ENCODE peak calls at places on chromosomes 11 and 22, in seven cellular contexts. One of them, this sample, is unnamed.

GRCh38 chr22:41963453-41964105 is 5.7 kb upstream of the SEPTIN3 start:
- DNase-seq in vagina: no peak
- DNase-seq in HCT116: no peak
- DNase-seq in K562: no peak
- DNase-seq in spleen: no peak
- DNase-seq in transverse colon: no peak
- DNase-seq in prostate gland: no peak
- DNase-seq in this sample: no peak

GRCh38 chr22:35616043-35616442 is 1.1 kb downstream of the MB start:
- DNase-seq in vagina: no peak
- DNase-seq in HCT116: no peak
- DNase-seq in K562: no peak
- DNase-seq in spleen: no peak
- DNase-seq in transverse colon: no peak
- DNase-seq in prostate gland: no peak
- DNase-seq in this sample: no peak

GRCh38 chr11:10366568-10367331 is 61.9 kb downstream of the ADM start:
- DNase-seq in vagina: peak
- DNase-seq in HCT116: peak
- DNase-seq in K562: peak
- DNase-seq in spleen: peak
- DNase-seq in transverse colon: peak
- DNase-seq in prostate gland: peak
- DNase-seq in this sample: peak

GRCh38 chr11:104997288-104997687 is 25.7 kb downstream of the CASP5 start:
- DNase-seq in vagina: no peak
- DNase-seq in HCT116: no peak
- DNase-seq in K562: no peak
- DNase-seq in spleen: no peak
- DNase-seq in transverse colon: no peak
- DNase-seq in prostate gland: no peak
- DNase-seq in this sample: peak

GRCh38 chr11:64372802-64373597 is 14.0 kb downstream of the RPS6KA4 start:
- DNase-seq in vagina: no peak
- DNase-seq in HCT116: peak
- DNase-seq in K562: peak
- DNase-seq in spleen: no peak
- DNase-seq in transverse colon: no peak
- DNase-seq in prostate gland: no peak
- DNase-seq in this sample: no peak

GRCh38 chr11:133724116-133724515 is 121.2 kb downstream of the SPATA19 start:
- DNase-seq in vagina: no peak
- DNase-seq in HCT116: no peak
- DNase-seq in K562: no peak
- DNase-seq in spleen: no peak
- DNase-seq in transverse colon: no peak
- DNase-seq in prostate gland: no peak
- DNase-seq in this sample: no peak

GRCh38 chr22:19620742-19621371 is 93.4 kb upstream of the SEPTIN5 start:
- DNase-seq in vagina: peak
- DNase-seq in HCT116: no peak
- DNase-seq in K562: no peak
- DNase-seq in spleen: no peak
- DNase-seq in transverse colon: no peak
- DNase-seq in prostate gland: no peak
- DNase-seq in this sample: peak

GRCh38 chr11:83508804-83509203 is 222.6 kb upstream of the CCDC90B start:
- DNase-seq in vagina: no peak
- DNase-seq in HCT116: no peak
- DNase-seq in K562: no peak
- DNase-seq in spleen: no peak
- DNase-seq in transverse colon: peak
- DNase-seq in prostate gland: no peak
- DNase-seq in this sample: no peak

GRCh38 chr11:9738126-9738525 is 74.2 kb downstream of the SWAP70 start:
- DNase-seq in vagina: no peak
- DNase-seq in HCT116: no peak
- DNase-seq in K562: no peak
- DNase-seq in spleen: no peak
- DNase-seq in transverse colon: peak
- DNase-seq in prostate gland: no peak
- DNase-seq in this sample: peak

GRCh38 chr22:20403779-20404140 is 9.8 kb downstream of the ZNF74 start:
- DNase-seq in vagina: no peak
- DNase-seq in HCT116: no peak
- DNase-seq in K562: peak
- DNase-seq in spleen: peak
- DNase-seq in transverse colon: no peak
- DNase-seq in prostate gland: no peak
- DNase-seq in this sample: no peak

GRCh38 chr11:61616443-61616842 is 35.6 kb upstream of the SYT7 start:
- DNase-seq in vagina: no peak
- DNase-seq in HCT116: no peak
- DNase-seq in K562: no peak
- DNase-seq in spleen: no peak
- DNase-seq in transverse colon: no peak
- DNase-seq in prostate gland: no peak
- DNase-seq in this sample: peak

GRCh38 chr11:19077965-19078364 is 17.4 kb upstream of the MRGPRX2 start:
- DNase-seq in vagina: no peak
- DNase-seq in HCT116: no peak
- DNase-seq in K562: no peak
- DNase-seq in spleen: no peak
- DNase-seq in transverse colon: no peak
- DNase-seq in prostate gland: no peak
- DNase-seq in this sample: peak

GRCh38 chr22:43945632-43946390 is 9.4 kb upstream of the SAMM50 start:
- DNase-seq in vagina: no peak
- DNase-seq in HCT116: peak
- DNase-seq in K562: peak
- DNase-seq in spleen: peak
- DNase-seq in transverse colon: peak
- DNase-seq in prostate gland: peak
- DNase-seq in this sample: peak

GRCh38 chr22:50737728-50738648 is at the start of gene ACR:
- DNase-seq in vagina: no peak
- DNase-seq in HCT116: no peak
- DNase-seq in K562: no peak
- DNase-seq in spleen: peak
- DNase-seq in transverse colon: no peak
- DNase-seq in prostate gland: peak
- DNase-seq in this sample: no peak

GRCh38 chr11:866481-866880 is 23.8 kb downstream of the TSPAN4 start:
- DNase-seq in vagina: no peak
- DNase-seq in HCT116: no peak
- DNase-seq in K562: no peak
- DNase-seq in spleen: no peak
- DNase-seq in transverse colon: no peak
- DNase-seq in prostate gland: no peak
- DNase-seq in this sample: no peak
- TF ChIP-seq POLR2AphosphoS5 in vagina: no peak
- TF ChIP-seq POLR2AphosphoS5 in HCT116: no peak
- TF ChIP-seq POLR2AphosphoS5 in K562: no peak
- TF ChIP-seq POLR2AphosphoS5 in spleen: no peak
- TF ChIP-seq POLR2AphosphoS5 in transverse colon: no peak
- TF ChIP-seq POLR2AphosphoS5 in prostate gland: no peak
- TF ChIP-seq POLR2AphosphoS5 in this sample: no peak

GRCh38 chr11:66418168-66418985 is 2.5 kb upstream of the NPAS4 start:
- DNase-seq in vagina: no peak
- DNase-seq in HCT116: peak
- DNase-seq in K562: peak
- DNase-seq in spleen: no peak
- DNase-seq in transverse colon: peak
- DNase-seq in prostate gland: peak
- DNase-seq in this sample: peak
- TF ChIP-seq CTCF in vagina: no peak
- TF ChIP-seq CTCF in HCT116: peak
- TF ChIP-seq CTCF in K562: peak
- TF ChIP-seq CTCF in spleen: no peak
- TF ChIP-seq CTCF in transverse colon: peak
- TF ChIP-seq CTCF in prostate gland: peak
- TF ChIP-seq CTCF in this sample: no peak

GRCh38 chr11:43723617-43724016 is 43.1 kb downstream of the HSD17B12 start:
- DNase-seq in vagina: no peak
- DNase-seq in HCT116: no peak
- DNase-seq in K562: no peak
- DNase-seq in spleen: no peak
- DNase-seq in transverse colon: no peak
- DNase-seq in prostate gland: no peak
- DNase-seq in this sample: no peak

GRCh38 chr11:43712676-43713075 is 32.1 kb downstream of the HSD17B12 start:
- DNase-seq in vagina: no peak
- DNase-seq in HCT116: no peak
- DNase-seq in K562: no peak
- DNase-seq in spleen: no peak
- DNase-seq in transverse colon: no peak
- DNase-seq in prostate gland: no peak
- DNase-seq in this sample: no peak

DNA sequence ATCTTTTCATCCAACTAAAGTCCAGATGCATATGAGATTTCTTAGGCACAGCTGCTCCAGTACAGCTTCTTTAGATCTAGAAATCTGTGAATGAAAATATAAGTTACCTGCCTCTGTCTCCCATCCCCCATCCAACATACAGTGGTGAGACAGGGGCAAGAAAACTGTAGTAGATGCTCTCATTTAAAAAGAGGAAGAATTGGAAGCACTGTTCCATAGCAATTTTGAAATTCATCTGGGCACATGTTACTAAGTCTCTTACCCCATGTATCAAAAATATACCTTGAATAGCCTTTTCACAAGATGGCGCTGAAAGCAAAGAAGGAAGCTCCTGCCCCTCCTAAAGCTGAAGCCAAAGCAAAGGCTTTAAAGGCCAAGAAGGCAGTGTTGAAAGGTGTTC is 37.8 kb downstream of the HSD17B12 start:
- DNase-seq in vagina: no peak
- DNase-seq in HCT116: no peak
- DNase-seq in K562: no peak
- DNase-seq in spleen: no peak
- DNase-seq in transverse colon: no peak
- DNase-seq in prostate gland: no peak
- DNase-seq in this sample: no peak
- TF ChIP-seq POLR2AphosphoS5 in vagina: no peak
- TF ChIP-seq POLR2AphosphoS5 in HCT116: no peak
- TF ChIP-seq POLR2AphosphoS5 in K562: no peak
- TF ChIP-seq POLR2AphosphoS5 in spleen: no peak
- TF ChIP-seq POLR2AphosphoS5 in transverse colon: no peak
- TF ChIP-seq POLR2AphosphoS5 in prostate gland: no peak
- TF ChIP-seq POLR2AphosphoS5 in this sample: no peak

GRCh38 chr22:22935546-22936157 is 48.0 kb downstream of the IGLL5 start:
- DNase-seq in vagina: no peak
- DNase-seq in HCT116: no peak
- DNase-seq in K562: peak
- DNase-seq in spleen: peak
- DNase-seq in transverse colon: peak
- DNase-seq in prostate gland: no peak
- DNase-seq in this sample: no peak
- TF ChIP-seq CTCF in vagina: no peak
- TF ChIP-seq CTCF in HCT116: peak
- TF ChIP-seq CTCF in K562: no peak
- TF ChIP-seq CTCF in spleen: peak
- TF ChIP-seq CTCF in transverse colon: no peak
- TF ChIP-seq CTCF in prostate gland: no peak
- TF ChIP-seq CTCF in this sample: no peak

GRCh38 chr11:88329563-88330250 is 7.8 kb downstream of the CTSC start:
- DNase-seq in vagina: no peak
- DNase-seq in HCT116: no peak
- DNase-seq in K562: no peak
- DNase-seq in spleen: no peak
- DNase-seq in transverse colon: no peak
- DNase-seq in prostate gland: no peak
- DNase-seq in this sample: no peak
- TF ChIP-seq POLR2AphosphoS5 in vagina: no peak
- TF ChIP-seq POLR2AphosphoS5 in HCT116: no peak
- TF ChIP-seq POLR2AphosphoS5 in K562: no peak
- TF ChIP-seq POLR2AphosphoS5 in spleen: peak
- TF ChIP-seq POLR2AphosphoS5 in transverse colon: no peak
- TF ChIP-seq POLR2AphosphoS5 in prostate gland: no peak
- TF ChIP-seq POLR2AphosphoS5 in this sample: no peak

GRCh38 chr11:17735823-17736772 is 1.5 kb downstream of the KCNC1 start:
- DNase-seq in vagina: no peak
- DNase-seq in HCT116: no peak
- DNase-seq in K562: no peak
- DNase-seq in spleen: peak
- DNase-seq in transverse colon: no peak
- DNase-seq in prostate gland: no peak
- DNase-seq in this sample: no peak
- TF ChIP-seq CTCF in vagina: no peak
- TF ChIP-seq CTCF in HCT116: no peak
- TF ChIP-seq CTCF in K562: no peak
- TF ChIP-seq CTCF in spleen: no peak
- TF ChIP-seq CTCF in transverse colon: no peak
- TF ChIP-seq CTCF in prostate gland: no peak
- TF ChIP-seq CTCF in this sample: peak

DNA sequence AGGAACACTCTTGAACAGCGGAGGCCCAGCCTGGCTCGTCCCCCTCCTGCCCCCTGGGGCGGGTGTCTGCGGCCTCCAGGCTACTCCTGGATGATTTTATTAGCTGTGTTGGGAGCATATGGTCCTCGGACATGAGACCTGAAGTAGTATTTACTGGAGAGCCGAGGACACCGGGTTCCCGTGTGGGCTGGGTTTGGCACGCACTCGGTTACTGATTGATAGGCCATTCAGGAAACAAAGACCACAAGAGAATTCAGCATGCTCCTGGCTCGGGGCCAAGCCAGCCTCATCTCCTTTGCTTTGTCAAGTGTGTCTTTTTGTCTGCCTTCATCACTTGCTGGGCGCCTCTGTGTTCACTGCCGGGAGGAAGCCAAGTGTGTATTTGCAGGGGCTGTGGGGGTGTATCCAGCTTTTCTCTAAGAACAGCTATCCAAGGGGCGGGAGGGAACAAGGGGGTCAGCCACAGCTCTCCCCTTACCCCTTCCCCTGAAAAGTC is 9.7 kb downstream of the FXYD2 start:
- DNase-seq in vagina: no peak
- DNase-seq in HCT116: no peak
- DNase-seq in K562: no peak
- DNase-seq in spleen: peak
- DNase-seq in transverse colon: peak
- DNase-seq in prostate gland: peak
- DNase-seq in this sample: no peak
- TF ChIP-seq POLR2AphosphoS5 in vagina: no peak
- TF ChIP-seq POLR2AphosphoS5 in HCT116: no peak
- TF ChIP-seq POLR2AphosphoS5 in K562: no peak
- TF ChIP-seq POLR2AphosphoS5 in spleen: peak
- TF ChIP-seq POLR2AphosphoS5 in transverse colon: peak
- TF ChIP-seq POLR2AphosphoS5 in prostate gland: peak
- TF ChIP-seq POLR2AphosphoS5 in this sample: no peak

DNA sequence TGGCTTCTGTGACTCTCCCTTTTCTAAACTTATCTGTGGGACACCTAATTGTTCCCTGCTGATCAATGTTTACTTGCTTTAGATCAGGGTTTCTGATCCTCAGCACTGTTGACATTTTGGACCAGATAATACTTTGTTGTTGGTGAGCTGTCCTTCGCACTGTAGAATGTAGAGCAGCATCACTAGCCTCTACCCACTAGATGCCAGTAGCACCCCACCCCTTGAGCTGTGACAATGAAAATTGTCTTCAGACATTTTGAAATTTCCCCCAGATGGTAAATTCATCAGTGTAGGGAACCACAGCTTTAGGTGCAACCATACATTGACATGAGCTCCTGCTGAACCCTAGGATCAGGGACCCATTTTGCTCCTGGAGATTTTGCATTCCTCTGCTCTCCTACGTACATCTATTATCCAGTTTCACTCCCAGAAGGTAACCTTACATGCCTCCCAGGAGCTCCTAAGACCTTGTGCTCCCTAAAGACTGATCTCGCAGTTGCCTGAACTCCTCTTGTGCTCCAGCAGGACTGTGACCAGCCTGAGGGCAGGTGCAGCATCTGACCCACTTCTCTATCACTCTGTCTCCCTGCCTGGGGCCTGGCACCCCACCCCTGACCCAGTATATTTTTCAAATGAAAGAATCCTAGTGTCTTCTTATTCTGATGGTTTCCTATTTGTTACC is 107.8 kb downstream of the FAR1 start:
- DNase-seq in vagina: no peak
- DNase-seq in HCT116: peak
- DNase-seq in K562: no peak
- DNase-seq in spleen: no peak
- DNase-seq in transverse colon: no peak
- DNase-seq in prostate gland: no peak
- DNase-seq in this sample: no peak
- TF ChIP-seq CTCF in vagina: no peak
- TF ChIP-seq CTCF in HCT116: peak
- TF ChIP-seq CTCF in K562: peak
- TF ChIP-seq CTCF in spleen: no peak
- TF ChIP-seq CTCF in transverse colon: no peak
- TF ChIP-seq CTCF in prostate gland: no peak
- TF ChIP-seq CTCF in this sample: no peak

This sample was measured in endothelial cell of umbilical vein.